ENCODE peak calls at places on chromosomes 16 and 17, in six cellular contexts. G is ascending aorta, E is HepG2, F is cardiac muscle cell, N is small intestine, Q is left ventricle myocardium inferior. P is an unnamed sample.
A peak's percentile ranks its signal among the peaks of the same experiment; 100 is the strongest.

GRCh38 chr16:55563797-55564196 is 2.7 kb upstream of the CAPNS2 start:
- DNase-seq in G (no peak), E (no peak), F (no peak), N (no peak), Q (no peak), P (no peak)

GRCh38 chr16:11909653-11910551 is 5.9 kb downstream of the GSPT1 start:
- DNase-seq in G (no peak), E (no peak), F (no peak), N (no peak), Q (no peak), P (no peak)

GRCh38 chr17:76278952-76279741 is 14.0 kb downstream of the UBALD2 start:
- DNase-seq in G (peak; percentile 47), E (peak; percentile 74), F (peak; percentile 89), N (peak; percentile 79), Q (peak; percentile 89), P (peak; percentile 87)

GRCh38 chr17:79789943-79790804 is 6.7 kb downstream of the CBX8 start:
- DNase-seq in G (no peak), E (no peak), F (peak; percentile 71), N (no peak), Q (no peak), P (no peak)

GRCh38 chr16:8865145-8865882 is 3.5 kb downstream of the CARHSP1 start:
- DNase-seq in G (no peak), E (no peak), F (no peak), N (no peak), Q (no peak), P (no peak)

GRCh38 chr17:57084361-57084801 is 665 bp upstream of the AKAP1 start:
- DNase-seq in G (no peak), E (no peak), F (no peak), N (no peak), Q (no peak), P (no peak)

GRCh38 chr17:1630662-1631061 is 2.0 kb upstream of the SLC43A2 start:
- DNase-seq in G (no peak), E (no peak), F (no peak), N (no peak), Q (no peak), P (no peak)

GRCh38 chr17:47262586-47262985 is 9.0 kb downstream of the ITGB3 start:
- DNase-seq in G (no peak), E (no peak), F (no peak), N (no peak), Q (no peak), P (no peak)

GRCh38 chr16:10121496-10121895 is 60.7 kb downstream of the GRIN2A start:
- DNase-seq in G (no peak), E (no peak), F (no peak), N (no peak), Q (no peak), P (no peak)

GRCh38 chr16:67370686-67371085 is 22.6 kb downstream of the TPPP3 start:
- DNase-seq in G (no peak), E (no peak), F (no peak), N (peak; percentile 89), Q (no peak), P (no peak)

GRCh38 chr16:67378642-67379041 is 14.7 kb downstream of the TPPP3 start:
- DNase-seq in G (no peak), E (no peak), F (no peak), N (no peak), Q (no peak), P (no peak)

GRCh38 chr16:67375161-67375560 is 18.1 kb downstream of the TPPP3 start:
- DNase-seq in G (no peak), E (no peak), F (no peak), N (no peak), Q (no peak), P (no peak)

DNA sequence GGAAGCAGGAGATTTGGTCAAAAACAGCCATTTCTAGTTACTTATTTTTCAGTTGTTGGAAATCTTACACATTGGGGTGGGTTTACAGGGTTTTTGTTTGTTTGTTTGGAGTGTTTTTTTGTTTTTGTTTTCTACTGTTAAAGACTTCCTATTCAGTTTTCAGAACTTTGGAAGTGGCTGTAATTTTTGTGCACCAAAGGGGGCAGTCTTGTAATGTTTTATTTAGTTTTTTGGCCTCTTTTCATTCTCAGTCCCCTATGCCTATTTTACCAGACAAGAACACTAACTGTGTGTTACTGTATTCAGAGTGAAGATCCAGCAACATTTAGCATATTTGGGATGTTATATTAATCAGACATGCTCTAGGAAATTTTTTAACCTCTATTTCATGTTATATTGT is 20.6 kb downstream of the TPPP3 start:
- DNase-seq in G (no peak), E (no peak), F (no peak), N (no peak), Q (no peak), P (no peak)
- H3K4me3 ChIP-seq in G (no peak overlapping the region), E (no peak overlapping the region), F (no peak overlapping the region), N (no peak overlapping the region), Q (no peak overlapping the region), P (no peak overlapping the region)

GRCh38 chr16:89455692-89456091 is 34.7 kb downstream of the ANKRD11 start:
- DNase-seq in G (no peak), E (no peak), F (no peak), N (no peak), Q (no peak), P (no peak)

GRCh38 chr16:89452925-89453324 is 37.4 kb downstream of the ANKRD11 start:
- DNase-seq in G (no peak), E (no peak), F (no peak), N (no peak), Q (no peak), P (no peak)

GRCh38 chr16:89452241-89452640 is 38.1 kb downstream of the ANKRD11 start:
- DNase-seq in G (no peak), E (no peak), F (no peak), N (no peak), Q (no peak), P (no peak)

GRCh38 chr16:89455178-89455577 is 35.2 kb downstream of the ANKRD11 start:
- DNase-seq in G (no peak), E (no peak), F (no peak), N (no peak), Q (no peak), P (no peak)

GRCh38 chr16:89453662-89454321 is 36.6 kb downstream of the ANKRD11 start:
- DNase-seq in G (no peak), E (no peak), F (no peak), N (peak; percentile 62), Q (peak; percentile 35), P (no peak)
- H3K4me1 ChIP-seq in G (peaks cover 20% of the 10 kb centered on the region), E (peaks cover 83% of the 10 kb centered on the region), F (no peaks in the 10 kb centered on the region), N (peaks cover 12% of the 10 kb centered on the region), Q (peaks cover 75% of the 10 kb centered on the region), P (peaks cover 75% of the 10 kb centered on the region)

DNA sequence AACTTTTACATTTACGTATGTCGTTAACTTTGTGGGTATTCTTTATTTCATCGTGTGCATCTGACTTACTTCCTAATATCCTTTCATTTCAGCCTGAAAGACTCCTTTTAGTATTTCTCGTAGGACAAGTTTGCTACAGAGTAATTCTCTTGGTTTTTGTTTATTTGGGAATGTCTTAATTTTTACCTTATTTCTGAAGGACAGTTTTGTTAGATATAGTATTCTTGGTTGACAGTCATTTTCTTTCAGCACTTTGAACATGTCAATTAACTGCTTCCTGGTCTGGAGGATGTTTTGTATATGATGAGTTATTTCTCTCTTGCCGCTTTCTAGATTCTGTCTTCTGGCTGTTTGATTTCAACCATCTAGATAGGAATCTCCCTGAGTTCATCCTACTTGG is 109.2 kb upstream of the NACA2 start:
- DNase-seq in G (no peak), E (no peak), F (no peak), N (no peak), Q (no peak), P (no peak)
- H3K9me3 ChIP-seq in G (peaks cover 31% of the 10 kb centered on the region), E (peaks cover 24% of the 10 kb centered on the region), F (no peaks in the 10 kb centered on the region), N (no peaks in the 10 kb centered on the region), Q (peaks cover 65% of the 10 kb centered on the region), P (no peaks in the 10 kb centered on the region)

GRCh38 chr16:13419589-13419988 is 500.4 kb upstream of the ERCC4 start:
- DNase-seq in G (no peak), E (no peak), F (no peak), N (no peak), Q (no peak), P (no peak)
- H3K4me3 ChIP-seq in G (no peak overlapping the region), E (no peak overlapping the region), F (no peak overlapping the region), N (no peak overlapping the region), Q (no peak overlapping the region), P (no peak overlapping the region)

GRCh38 chr16:48381201-48381600 is 4.0 kb downstream of the SIAH1 start:
- DNase-seq in G (no peak), E (no peak), F (no peak), N (no peak), Q (no peak), P (no peak)
- H3K4me1 ChIP-seq in G (peaks cover 42% of the 10 kb centered on the region), E (peaks cover 64% of the 10 kb centered on the region), F (peaks cover 22% of the 10 kb centered on the region), N (peaks cover 12% of the 10 kb centered on the region), Q (peaks cover 87% of the 10 kb centered on the region), P (peaks cover 85% of the 10 kb centered on the region)

GRCh38 chr16:35298460-35299243 is 1839.2 kb downstream of the TP53TG3F start:
- DNase-seq in G (no peak), E (no peak), F (no peak), N (no peak), Q (no peak), P (no peak)

GRCh38 chr16:35296962-35297653 is 1837.7 kb downstream of the TP53TG3F start:
- DNase-seq in G (no peak), E (no peak), F (no peak), N (no peak), Q (no peak), P (no peak)

DNA sequence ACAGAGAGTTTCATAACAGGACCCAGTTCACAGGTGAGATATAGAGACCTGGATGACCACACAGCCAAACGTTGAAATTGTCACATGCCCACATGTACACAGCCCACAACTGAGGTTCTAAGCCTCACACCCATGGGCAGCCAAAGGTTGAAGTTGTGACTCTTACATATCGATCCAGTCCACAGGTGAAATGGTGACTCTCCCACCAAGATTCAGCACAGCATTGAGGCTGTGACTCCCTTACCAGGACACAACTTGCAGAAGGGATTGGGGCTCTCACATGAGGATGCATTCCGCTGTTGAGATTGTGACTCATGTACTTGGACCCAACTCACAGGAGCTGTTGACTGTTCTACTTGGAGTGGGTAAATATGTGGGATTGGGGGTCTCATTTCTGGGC is 1836.4 kb downstream of the TP53TG3F start:
- DNase-seq in G (no peak), E (no peak), F (no peak), N (no peak), Q (no peak), P (no peak)
- H3K9me3 ChIP-seq in G (no peaks in the 10 kb centered on the region), E (peaks cover 70% of the 10 kb centered on the region), F (peaks cover 3% of the 10 kb centered on the region), N (peaks cover 5% of the 10 kb centered on the region), Q (peaks cover 12% of the 10 kb centered on the region), P (peaks cover 20% of the 10 kb centered on the region)

P was measured in left lung.